ENCODE peak calls at places on chromosomes 4 and X, in eight cellular contexts. One of them, this sample, is unnamed.

GRCh38 chr4:84952776-84953175 is 13.7 kb downstream of the WDFY3 start:
- DNase-seq in colonic mucosa: no peak
- DNase-seq in lower lobe of right lung: no peak
- DNase-seq in foreskin fibroblast: no peak
- DNase-seq in suprapubic skin: no peak
- DNase-seq in choroid plexus epithelial cell: no peak
- DNase-seq in CD8-positive, alpha-beta T cell: no peak
- DNase-seq in cardiac muscle cell: no peak
- DNase-seq in this sample: no peak

GRCh38 chrX:155953055-155953454 is 44.4 kb upstream of the IL9R start:
- DNase-seq in cardiac muscle cell: no peak
- DNase-seq in lower lobe of right lung: no peak
- DNase-seq in foreskin fibroblast: no peak
- DNase-seq in CD8-positive, alpha-beta T cell: no peak
- DNase-seq in suprapubic skin: no peak
- DNase-seq in colonic mucosa: no peak
- DNase-seq in choroid plexus epithelial cell: no peak
- DNase-seq in this sample: no peak

GRCh38 chr4:10872833-10873517 is 188.4 kb upstream of the CLNK start:
- DNase-seq in lower lobe of right lung: no peak
- DNase-seq in choroid plexus epithelial cell: no peak
- DNase-seq in colonic mucosa: no peak
- DNase-seq in suprapubic skin: no peak
- DNase-seq in CD8-positive, alpha-beta T cell: no peak
- DNase-seq in foreskin fibroblast: no peak
- DNase-seq in cardiac muscle cell: no peak
- DNase-seq in this sample: no peak

GRCh38 chr4:3115637-3116300 is 41.3 kb downstream of the HTT start:
- DNase-seq in lower lobe of right lung: no peak
- DNase-seq in CD8-positive, alpha-beta T cell: no peak
- DNase-seq in colonic mucosa: no peak
- DNase-seq in cardiac muscle cell: no peak
- DNase-seq in foreskin fibroblast: peak; percentile 64
- DNase-seq in choroid plexus epithelial cell: peak; percentile 68
- DNase-seq in suprapubic skin: no peak
- DNase-seq in this sample: peak; percentile 37

GRCh38 chrX:115562492-115562872 is 1.5 kb downstream of the PLS3 start:
- DNase-seq in foreskin fibroblast: no peak
- DNase-seq in colonic mucosa: peak; percentile 19
- DNase-seq in choroid plexus epithelial cell: peak; percentile 67
- DNase-seq in CD8-positive, alpha-beta T cell: no peak
- DNase-seq in cardiac muscle cell: peak; percentile 74
- DNase-seq in suprapubic skin: no peak
- DNase-seq in lower lobe of right lung: no peak
- DNase-seq in this sample: peak; percentile 58

GRCh38 chrX:19539665-19540064 is 24.4 kb upstream of the MAP3K15 start:
- DNase-seq in foreskin fibroblast: no peak
- DNase-seq in CD8-positive, alpha-beta T cell: no peak
- DNase-seq in cardiac muscle cell: no peak
- DNase-seq in choroid plexus epithelial cell: no peak
- DNase-seq in colonic mucosa: no peak
- DNase-seq in suprapubic skin: no peak
- DNase-seq in lower lobe of right lung: no peak
- DNase-seq in this sample: no peak

GRCh38 chrX:155127940-155128339 is 56.6 kb downstream of the BRCC3 start:
- DNase-seq in lower lobe of right lung: no peak
- DNase-seq in foreskin fibroblast: no peak
- DNase-seq in choroid plexus epithelial cell: no peak
- DNase-seq in suprapubic skin: no peak
- DNase-seq in CD8-positive, alpha-beta T cell: no peak
- DNase-seq in cardiac muscle cell: no peak
- DNase-seq in colonic mucosa: no peak
- DNase-seq in this sample: no peak

GRCh38 chr4:40264497-40264896 is 67.7 kb downstream of the RHOH start:
- DNase-seq in lower lobe of right lung: no peak
- DNase-seq in CD8-positive, alpha-beta T cell: no peak
- DNase-seq in cardiac muscle cell: no peak
- DNase-seq in suprapubic skin: no peak
- DNase-seq in foreskin fibroblast: peak; percentile 60
- DNase-seq in colonic mucosa: no peak
- DNase-seq in choroid plexus epithelial cell: peak; percentile 78
- DNase-seq in this sample: peak; percentile 82

GRCh38 chr4:147924604-147925412 is 192.9 kb downstream of the ARHGAP10 start:
- DNase-seq in suprapubic skin: no peak
- DNase-seq in colonic mucosa: peak; percentile 42
- DNase-seq in choroid plexus epithelial cell: peak; percentile 77
- DNase-seq in foreskin fibroblast: no peak
- DNase-seq in CD8-positive, alpha-beta T cell: no peak
- DNase-seq in lower lobe of right lung: no peak
- DNase-seq in cardiac muscle cell: peak; percentile 39
- DNase-seq in this sample: peak; percentile 56

GRCh38 chr4:20253799-20254409 is 2.2 kb downstream of the SLIT2 start:
- DNase-seq in lower lobe of right lung: peak; percentile 45
- DNase-seq in choroid plexus epithelial cell: peak; percentile 33
- DNase-seq in CD8-positive, alpha-beta T cell: no peak
- DNase-seq in cardiac muscle cell: peak; percentile 48
- DNase-seq in colonic mucosa: no peak
- DNase-seq in suprapubic skin: peak; percentile 69
- DNase-seq in foreskin fibroblast: peak; percentile 46
- DNase-seq in this sample: peak; percentile 52

GRCh38 chrX:69387559-69388487 is 116.3 kb upstream of the NALF2 start:
- DNase-seq in foreskin fibroblast: peak; percentile 3
- DNase-seq in CD8-positive, alpha-beta T cell: no peak
- DNase-seq in lower lobe of right lung: peak; percentile 45
- DNase-seq in colonic mucosa: peak; percentile 41
- DNase-seq in cardiac muscle cell: peak; percentile 72
- DNase-seq in suprapubic skin: no peak
- DNase-seq in choroid plexus epithelial cell: peak; percentile 53
- DNase-seq in this sample: peak; percentile 53

GRCh38 chr4:88672987-88673386 is 24.6 kb downstream of the NAP1L5 start:
- DNase-seq in cardiac muscle cell: peak; percentile 61
- DNase-seq in choroid plexus epithelial cell: peak; percentile 75
- DNase-seq in colonic mucosa: no peak
- DNase-seq in foreskin fibroblast: peak; percentile 28
- DNase-seq in suprapubic skin: no peak
- DNase-seq in lower lobe of right lung: no peak
- DNase-seq in CD8-positive, alpha-beta T cell: no peak
- DNase-seq in this sample: peak; percentile 65

GRCh38 chr4:61162116-61162515 is 38.0 kb upstream of the ADGRL3 start:
- DNase-seq in cardiac muscle cell: no peak
- DNase-seq in CD8-positive, alpha-beta T cell: no peak
- DNase-seq in foreskin fibroblast: no peak
- DNase-seq in lower lobe of right lung: no peak
- DNase-seq in choroid plexus epithelial cell: peak; percentile 82
- DNase-seq in suprapubic skin: no peak
- DNase-seq in colonic mucosa: no peak
- DNase-seq in this sample: peak; percentile 12

GRCh38 chr4:83178029-83178428 is 63.5 kb upstream of the PLAC8 start:
- DNase-seq in foreskin fibroblast: no peak
- DNase-seq in suprapubic skin: no peak
- DNase-seq in CD8-positive, alpha-beta T cell: no peak
- DNase-seq in cardiac muscle cell: no peak
- DNase-seq in choroid plexus epithelial cell: no peak
- DNase-seq in lower lobe of right lung: no peak
- DNase-seq in colonic mucosa: no peak
- DNase-seq in this sample: no peak

GRCh38 chr4:153520871-153521329 is 54.7 kb downstream of the TMEM131L start:
- DNase-seq in CD8-positive, alpha-beta T cell: no peak
- DNase-seq in colonic mucosa: peak; percentile 17
- DNase-seq in lower lobe of right lung: no peak
- DNase-seq in suprapubic skin: no peak
- DNase-seq in foreskin fibroblast: no peak
- DNase-seq in choroid plexus epithelial cell: no peak
- DNase-seq in cardiac muscle cell: no peak
- DNase-seq in this sample: no peak

GRCh38 chr4:8192748-8193738 is 6.0 kb upstream of the SH3TC1 start:
- DNase-seq in suprapubic skin: no peak
- DNase-seq in cardiac muscle cell: no peak
- DNase-seq in CD8-positive, alpha-beta T cell: no peak
- DNase-seq in colonic mucosa: peak; percentile 82
- DNase-seq in choroid plexus epithelial cell: peak; percentile 88
- DNase-seq in lower lobe of right lung: peak; percentile 71
- DNase-seq in foreskin fibroblast: peak; percentile 21
- DNase-seq in this sample: peak; percentile 61

GRCh38 chr4:26873391-26874026 is 12.9 kb downstream of the STIM2 start:
- DNase-seq in colonic mucosa: no peak
- DNase-seq in cardiac muscle cell: no peak
- DNase-seq in choroid plexus epithelial cell: no peak
- DNase-seq in CD8-positive, alpha-beta T cell: no peak
- DNase-seq in foreskin fibroblast: no peak
- DNase-seq in suprapubic skin: no peak
- DNase-seq in lower lobe of right lung: no peak
- DNase-seq in this sample: no peak

GRCh38 chrX:56805399-56805798 is 76.4 kb downstream of the NBDY start:
- DNase-seq in choroid plexus epithelial cell: no peak
- DNase-seq in cardiac muscle cell: no peak
- DNase-seq in CD8-positive, alpha-beta T cell: no peak
- DNase-seq in suprapubic skin: no peak
- DNase-seq in foreskin fibroblast: no peak
- DNase-seq in lower lobe of right lung: no peak
- DNase-seq in colonic mucosa: no peak
- DNase-seq in this sample: no peak

GRCh38 chrX:56804867-56805266 is 75.8 kb downstream of the NBDY start:
- DNase-seq in choroid plexus epithelial cell: no peak
- DNase-seq in lower lobe of right lung: no peak
- DNase-seq in cardiac muscle cell: no peak
- DNase-seq in suprapubic skin: no peak
- DNase-seq in colonic mucosa: no peak
- DNase-seq in foreskin fibroblast: no peak
- DNase-seq in CD8-positive, alpha-beta T cell: no peak
- DNase-seq in this sample: no peak

GRCh38 chrX:56802428-56802827 is 73.4 kb downstream of the NBDY start:
- DNase-seq in lower lobe of right lung: no peak
- DNase-seq in choroid plexus epithelial cell: no peak
- DNase-seq in colonic mucosa: no peak
- DNase-seq in CD8-positive, alpha-beta T cell: no peak
- DNase-seq in suprapubic skin: peak; percentile 36
- DNase-seq in cardiac muscle cell: no peak
- DNase-seq in foreskin fibroblast: no peak
- DNase-seq in this sample: no peak

GRCh38 chrX:56803849-56804681 is 75.0 kb downstream of the NBDY start:
- DNase-seq in colonic mucosa: no peak
- DNase-seq in suprapubic skin: peak; percentile 60
- DNase-seq in foreskin fibroblast: no peak
- DNase-seq in cardiac muscle cell: no peak
- DNase-seq in choroid plexus epithelial cell: no peak
- DNase-seq in lower lobe of right lung: no peak
- DNase-seq in CD8-positive, alpha-beta T cell: no peak
- DNase-seq in this sample: no peak

DNA sequence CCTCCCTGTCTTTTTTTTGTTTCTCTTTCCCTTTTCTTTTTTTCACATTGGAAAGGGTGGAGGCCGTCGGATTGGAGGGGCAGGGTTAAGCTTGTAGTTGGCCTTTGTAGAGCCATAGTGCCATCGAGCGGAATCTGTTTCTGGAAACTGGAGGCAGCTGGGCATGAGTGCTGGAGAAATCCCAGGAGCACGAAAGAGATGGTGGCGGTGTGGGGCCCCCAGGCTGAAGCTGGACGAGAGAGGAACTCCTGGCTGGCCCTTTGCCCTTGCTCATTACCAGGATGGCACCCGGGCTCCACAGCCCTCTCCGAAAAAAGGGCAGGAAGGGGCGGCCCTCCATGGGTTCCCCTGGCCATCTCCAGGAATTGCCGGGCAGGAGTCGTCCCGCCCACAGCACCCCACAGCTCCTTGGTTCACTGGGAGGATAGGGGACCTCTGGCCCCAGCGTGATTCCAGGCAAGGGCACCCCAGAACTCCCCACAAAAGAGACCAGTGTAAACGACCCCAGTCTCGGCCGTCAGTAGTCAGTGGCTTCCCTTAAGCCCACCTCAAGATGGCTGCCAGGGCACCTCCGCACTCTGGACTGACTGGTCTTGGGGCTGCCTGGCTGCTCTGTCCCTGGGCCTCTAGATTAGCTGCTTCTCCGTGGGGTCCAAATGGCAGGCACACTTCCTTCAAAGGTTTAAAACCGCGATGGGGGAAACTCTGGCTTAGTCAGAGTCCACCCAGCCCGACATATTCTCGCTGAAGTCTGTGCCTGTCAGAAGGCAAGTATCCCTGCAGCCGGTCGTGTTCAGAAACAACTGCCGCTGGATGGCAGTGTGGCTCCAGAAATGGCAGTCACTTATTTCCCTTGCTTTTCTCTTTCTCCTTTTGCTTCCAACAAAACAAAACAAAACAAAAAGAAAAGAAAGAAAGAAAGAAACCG is 74.1 kb downstream of the NBDY start:
- DNase-seq in cardiac muscle cell: peak; percentile 48
- DNase-seq in colonic mucosa: peak; percentile 81
- DNase-seq in suprapubic skin: peak; percentile 76
- DNase-seq in CD8-positive, alpha-beta T cell: peak; percentile 35
- DNase-seq in choroid plexus epithelial cell: peak; percentile 65
- DNase-seq in foreskin fibroblast: peak; percentile 41
- DNase-seq in lower lobe of right lung: no peak
- DNase-seq in this sample: peak; percentile 75
- H3K4me3 ChIP-seq in cardiac muscle cell: no peak overlapping the region
- H3K4me3 ChIP-seq in colonic mucosa: peak overlapping the region; percentile 54
- H3K4me3 ChIP-seq in suprapubic skin: no peak overlapping the region
- H3K4me3 ChIP-seq in CD8-positive, alpha-beta T cell: no peak overlapping the region
- H3K4me3 ChIP-seq in choroid plexus epithelial cell: no peak overlapping the region
- H3K4me3 ChIP-seq in foreskin fibroblast: no peak overlapping the region
- H3K4me3 ChIP-seq in lower lobe of right lung: peak overlapping the region; percentile 8
- H3K4me3 ChIP-seq in this sample: no peak overlapping the region

GRCh38 chr4:110344165-110344564 is 131.8 kb upstream of the ENPEP start:
- DNase-seq in colonic mucosa: peak; percentile 20
- DNase-seq in suprapubic skin: no peak
- DNase-seq in foreskin fibroblast: no peak
- DNase-seq in CD8-positive, alpha-beta T cell: no peak
- DNase-seq in lower lobe of right lung: no peak
- DNase-seq in choroid plexus epithelial cell: peak; percentile 68
- DNase-seq in cardiac muscle cell: peak; percentile 40
- DNase-seq in this sample: peak; percentile 5
- TF ChIP-seq CTCF in colonic mucosa: peak; percentile 28
- TF ChIP-seq CTCF in suprapubic skin: peak; percentile 4
- TF ChIP-seq CTCF in foreskin fibroblast: peak; percentile 4
- TF ChIP-seq CTCF in CD8-positive, alpha-beta T cell: no peak
- TF ChIP-seq CTCF in lower lobe of right lung: peak; percentile 13
- TF ChIP-seq CTCF in choroid plexus epithelial cell: peak; percentile 54
- TF ChIP-seq CTCF in cardiac muscle cell: peak; percentile 44
- TF ChIP-seq CTCF in this sample: no peak

GRCh38 chrX:17737707-17738001 is 361 bp downstream of the SCML1 start:
- DNase-seq in lower lobe of right lung: no peak
- DNase-seq in colonic mucosa: no peak
- DNase-seq in suprapubic skin: no peak
- DNase-seq in cardiac muscle cell: no peak
- DNase-seq in CD8-positive, alpha-beta T cell: peak; percentile 6
- DNase-seq in foreskin fibroblast: no peak
- DNase-seq in choroid plexus epithelial cell: no peak
- DNase-seq in this sample: no peak
- H3K4me3 ChIP-seq in lower lobe of right lung: peak overlapping the region; percentile 64
- H3K4me3 ChIP-seq in colonic mucosa: peak overlapping the region; percentile 22
- H3K4me3 ChIP-seq in suprapubic skin: peak overlapping the region; percentile 62
- H3K4me3 ChIP-seq in cardiac muscle cell: peak overlapping the region; percentile 54
- H3K4me3 ChIP-seq in CD8-positive, alpha-beta T cell: peak overlapping the region; percentile 92
- H3K4me3 ChIP-seq in foreskin fibroblast: peak overlapping the region; percentile 82
- H3K4me3 ChIP-seq in choroid plexus epithelial cell: peak overlapping the region; percentile 73
- H3K4me3 ChIP-seq in this sample: peak overlapping the region; percentile 71

DNA sequence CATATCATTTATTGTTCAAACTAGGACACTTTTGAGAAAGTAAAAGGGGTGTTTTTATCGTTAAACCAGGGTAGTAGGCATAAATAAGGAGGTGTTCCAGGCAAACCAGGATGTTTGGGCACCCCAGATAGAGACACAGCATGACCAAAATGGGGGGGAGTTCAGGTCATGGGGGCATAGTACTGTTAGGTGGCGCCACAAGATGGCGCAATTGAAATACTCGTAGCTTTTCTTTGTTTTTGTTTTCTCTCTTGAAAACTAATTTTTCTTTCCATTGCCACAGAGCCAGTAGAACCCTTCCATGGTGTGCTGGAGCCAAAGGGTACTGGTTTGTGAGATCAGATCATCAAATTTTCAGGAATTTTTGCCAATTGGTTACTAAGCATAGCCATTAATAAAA is 283.4 kb downstream of the BCOR start:
- DNase-seq in cardiac muscle cell: no peak
- DNase-seq in suprapubic skin: no peak
- DNase-seq in CD8-positive, alpha-beta T cell: peak; percentile 10
- DNase-seq in lower lobe of right lung: no peak
- DNase-seq in choroid plexus epithelial cell: no peak
- DNase-seq in colonic mucosa: peak; percentile 26
- DNase-seq in foreskin fibroblast: no peak
- DNase-seq in this sample: peak; percentile 41
- TF ChIP-seq CTCF in cardiac muscle cell: peak; percentile 45
- TF ChIP-seq CTCF in suprapubic skin: no peak
- TF ChIP-seq CTCF in CD8-positive, alpha-beta T cell: peak; percentile 56
- TF ChIP-seq CTCF in lower lobe of right lung: peak; percentile 46
- TF ChIP-seq CTCF in choroid plexus epithelial cell: peak; percentile 62
- TF ChIP-seq CTCF in colonic mucosa: peak; percentile 33
- TF ChIP-seq CTCF in foreskin fibroblast: peak; percentile 21
- TF ChIP-seq CTCF in this sample: peak; percentile 40